ENCODE peak calls at places on chromosomes 3 and 15, in eight cellular contexts. S is cardiac muscle cell; E is activated effector memory CD4-positive, alpha-beta T cell treated with Interleukin-2 at 50 U/mL for 16 hours; Y is Ammon's horn; W is activated naive CD4-positive, alpha-beta T cell treated with Interleukin-2 at 50 U/mL for 16 hours; V is activated T-cell treated with anti-CD3 and anti-CD28 coated beads for 48 hours; N is astrocyte of the hippocampus; U is cardiac fibroblast. C is an unnamed sample.

GRCh38 chr3:111910806-111911205 is 51.7 kb downstream of the PHLDB2 start:
- DNase-seq in N (peak), V (no peak), E (no peak), Y (peak), U (peak), W (no peak), S (peak), C (no peak)

GRCh38 chr3:42847731-42848130 is 27.9 kb downstream of the CYP8B1 start:
- DNase-seq in S (no peak), U (no peak), W (no peak), V (no peak), N (no peak), Y (no peak), E (no peak), C (no peak)

GRCh38 chr15:80970658-80971057 is 19.0 kb downstream of the MESD start:
- DNase-seq in E (no peak), Y (no peak), N (no peak), U (no peak), S (no peak), W (no peak), V (no peak), C (no peak)

GRCh38 chr3:43162573-43163084 is 56.8 kb upstream of the POMGNT2 start:
- DNase-seq in U (no peak), W (peak), Y (no peak), N (no peak), E (peak), V (no peak), S (no peak), C (no peak)

GRCh38 chr3:41202834-41203345 is 3.6 kb downstream of the CTNNB1 start:
- DNase-seq in U (peak), W (no peak), N (peak), S (peak), E (no peak), V (no peak), Y (peak), C (peak)

GRCh38 chr15:40287968-40288367 is 5.1 kb upstream of the ANKRD63 start:
- DNase-seq in E (no peak), W (no peak), U (peak), V (no peak), S (no peak), Y (no peak), N (no peak), C (peak)

GRCh38 chr3:172561894-172562664 is 38.8 kb upstream of the TNFSF10 start:
- DNase-seq in Y (no peak), U (no peak), S (no peak), V (peak), N (no peak), W (peak), E (peak), C (no peak)

GRCh38 chr3:152205097-152205593 is 63.6 kb upstream of the MBNL1 start:
- DNase-seq in E (no peak), S (no peak), N (no peak), U (no peak), Y (peak), V (no peak), W (no peak), C (no peak)

GRCh38 chr15:98729446-98730042 is 81.2 kb downstream of the IGF1R start:
- DNase-seq in W (no peak), U (peak), N (no peak), V (no peak), Y (no peak), S (peak), E (no peak), C (peak)

GRCh38 chr3:58422756-58423324 is 10.8 kb downstream of the PDHB start:
- DNase-seq in E (no peak), N (peak), W (no peak), U (peak), S (peak), V (no peak), Y (no peak), C (no peak)

GRCh38 chr3:161371441-161372320 is at the start of gene SPTSSB:
- DNase-seq in S (peak), E (peak), V (peak), U (peak), W (peak), N (peak), Y (peak), C (peak)

GRCh38 chr3:170149016-170149415 is 32.5 kb downstream of the PHC3 start:
- DNase-seq in U (no peak), E (no peak), N (no peak), W (no peak), Y (no peak), V (no peak), S (no peak), C (no peak)

GRCh38 chr3:58200846-58201355 is 9.9 kb downstream of the DNASE1L3 start:
- DNase-seq in N (no peak), V (no peak), W (no peak), Y (no peak), S (peak), U (no peak), E (no peak), C (no peak)

GRCh38 chr3:71987089-71987735 is 202.3 kb upstream of the PROK2 start:
- DNase-seq in U (peak), W (no peak), N (peak), Y (no peak), V (no peak), E (no peak), S (no peak), C (no peak)

GRCh38 chr3:105905328-105905727 is 36.5 kb upstream of the CBLB start:
- DNase-seq in N (no peak), Y (no peak), S (no peak), W (no peak), E (no peak), U (no peak), V (no peak), C (no peak)

GRCh38 chr3:98556164-98557130 is 24.7 kb downstream of the GPR15 start:
- DNase-seq in V (peak), Y (no peak), E (peak), S (no peak), N (peak), W (peak), U (peak), C (no peak)

GRCh38 chr15:96978937-96979473 is 648.5 kb downstream of the NR2F2 start:
- DNase-seq in N (no peak), S (no peak), E (no peak), U (no peak), V (no peak), Y (no peak), W (no peak), C (no peak)

GRCh38 chr15:47431501-47431900 is 285.8 kb upstream of the SEMA6D start:
- DNase-seq in N (peak), E (no peak), S (no peak), Y (no peak), V (no peak), W (no peak), U (peak), C (no peak)

GRCh38 chr15:73982251-73982962 is 9.7 kb downstream of the STOML1 start:
- DNase-seq in W (no peak), N (peak), Y (peak), U (peak), V (no peak), E (no peak), S (no peak), C (peak)

GRCh38 chr3:148078659-148079058 is 619.0 kb upstream of the AGTR1 start:
- DNase-seq in W (no peak), Y (no peak), S (no peak), E (no peak), U (no peak), V (no peak), N (no peak), C (no peak)

GRCh38 chr15:32802296-32802936 is 84.6 kb downstream of the GREM1 start:
- DNase-seq in S (no peak), W (no peak), V (peak), U (peak), E (no peak), N (peak), Y (no peak), C (no peak)

GRCh38 chr15:92619380-92620101 is 36.0 kb downstream of the FAM174B start:
- DNase-seq in E (no peak), N (peak), V (no peak), S (no peak), U (peak), W (no peak), Y (no peak), C (no peak)

GRCh38 chr3:195258449-195259145 is 12.4 kb downstream of the XXYLT1 start:
- DNase-seq in U (peak), W (no peak), S (no peak), V (no peak), N (peak), Y (no peak), E (no peak), C (no peak)

GRCh38 chr3:97885931-97886824 is 64.4 kb downstream of the CRYBG3 start:
- DNase-seq in U (no peak), V (no peak), N (peak), S (no peak), Y (no peak), E (no peak), W (no peak), C (no peak)

GRCh38 chr15:47411733-47412530 is 305.4 kb upstream of the SEMA6D start:
- DNase-seq in W (no peak), S (peak), N (peak), U (no peak), V (no peak), E (no peak), Y (peak), C (peak)

GRCh38 chr15:98126326-98127090 is 166.0 kb downstream of the ARRDC4 start:
- DNase-seq in N (peak), W (no peak), E (no peak), V (no peak), Y (no peak), U (no peak), S (no peak), C (no peak)

GRCh38 chr3:7669641-7670040 is 808.7 kb downstream of the GRM7 start:
- DNase-seq in V (no peak), Y (peak), N (no peak), S (no peak), W (no peak), U (no peak), E (no peak), C (no peak)

GRCh38 chr3:29561651-29562050 is 280.8 kb downstream of the RBMS3 start:
- DNase-seq in N (no peak), S (no peak), Y (no peak), V (no peak), E (no peak), U (no peak), W (no peak), C (no peak)

GRCh38 chr3:177484926-177485325 is 287.6 kb upstream of the TBL1XR1 start:
- DNase-seq in N (no peak), E (no peak), Y (no peak), S (no peak), U (peak), V (no peak), W (no peak), C (no peak)

GRCh38 chr15:41683955-41684354 is 23.8 kb downstream of the MGA start:
- DNase-seq in W (no peak), E (no peak), U (no peak), V (no peak), S (no peak), N (no peak), Y (no peak), C (no peak)

GRCh38 chr15:59833366-59833765 is 144.2 kb upstream of the BNIP2 start:
- DNase-seq in W (no peak), Y (no peak), V (no peak), U (no peak), S (no peak), N (no peak), E (no peak), C (no peak)

GRCh38 chr15:64314456-64314855 is 41.5 kb downstream of the CSNK1G1 start:
- DNase-seq in Y (no peak), E (no peak), V (no peak), S (no peak), W (no peak), N (peak), U (no peak), C (no peak)

GRCh38 chr15:44157679-44158078 is 37.4 kb downstream of the FRMD5 start:
- DNase-seq in Y (no peak), E (no peak), V (no peak), N (peak), S (no peak), W (no peak), U (peak), C (no peak)

GRCh38 chr3:99714146-99714545 is 75.8 kb downstream of the COL8A1 start:
- DNase-seq in N (no peak), E (no peak), V (no peak), U (peak), Y (no peak), W (no peak), S (no peak), C (no peak)

GRCh38 chr3:65831733-65832425 is 206.8 kb downstream of the MAGI1 start:
- DNase-seq in U (peak), E (no peak), V (no peak), N (peak), S (no peak), Y (no peak), W (no peak), C (peak)

C was measured in BE2C.